ENCODE peak calls at places on chromosomes 13 and 19, in eight cellular contexts. Y is body of pancreas; O is DMS153; W is omental fat pad; D is stimulated activated CD4-positive, alpha-beta T cell treated with anti-CD3 and anti-CD28 coated beads, Interleukin-1b, Interleukin-23, amount 100 ng/mL, for 24 hours; F is NCI-H1417; Z is germinal center; L is KBM-7. G is an unnamed sample.

GRCh38 chr13:95540848-95541247 is 11.7 kb upstream of the CLDN10 start:
- DNase-seq in Y (peak; percentile 88), O (no peak), W (no peak), D (no peak), F (peak; percentile 66), Z (no peak), L (no peak), G (no peak)

GRCh38 chr13:50518791-50519201 is 324.7 kb downstream of the DLEU7 start:
- DNase-seq in Y (no peak), O (no peak), W (no peak), D (no peak), F (no peak), Z (no peak), L (no peak), G (no peak)

GRCh38 chr19:46520616-46521015 is 24.9 kb upstream of the PNMA8B start:
- DNase-seq in Y (no peak), O (no peak), W (no peak), D (no peak), F (no peak), Z (no peak), L (no peak), G (no peak)

GRCh38 chr13:98988782-98989181 is 10.9 kb upstream of the DOCK9 start:
- DNase-seq in Y (no peak), O (no peak), W (no peak), D (no peak), F (no peak), Z (no peak), L (no peak), G (no peak)

GRCh38 chr19:3031607-3031867 is 2.5 kb upstream of the TLE2 start:
- DNase-seq in Y (no peak), O (no peak), W (no peak), D (no peak), F (no peak), Z (no peak), L (no peak), G (no peak)

GRCh38 chr19:7670150-7670784 is 1.4 kb downstream of the RETN start:
- DNase-seq in Y (no peak), O (no peak), W (no peak), D (no peak), F (peak; percentile 42), Z (no peak), L (no peak), G (no peak)

GRCh38 chr19:18636183-18636968 is 452 bp upstream of the KLHL26 start:
- DNase-seq in Y (peak; percentile 98), O (peak; percentile 91), W (peak; percentile 99), D (peak; percentile 99), F (peak; percentile 96), Z (peak; percentile 98), L (peak; percentile 97), G (peak; percentile 98)

GRCh38 chr13:101523154-101523669 is 70.7 kb downstream of the ITGBL1 start:
- DNase-seq in Y (no peak), O (no peak), W (no peak), D (no peak), F (no peak), Z (no peak), L (no peak), G (no peak)

GRCh38 chr13:60326273-60326672 is 70.7 kb upstream of the TDRD3 start:
- DNase-seq in Y (no peak), O (no peak), W (no peak), D (no peak), F (no peak), Z (no peak), L (peak; percentile 29), G (no peak)

GRCh38 chr19:48997972-48998371 is 4.3 kb downstream of the RUVBL2 start:
- DNase-seq in Y (peak; percentile 32), O (no peak), W (no peak), D (peak; percentile 21), F (peak; percentile 27), Z (peak; percentile 27), L (peak; percentile 75), G (no peak)

GRCh38 chr13:97125051-97125809 is 96.9 kb upstream of the MBNL2 start:
- DNase-seq in Y (peak; percentile 28), O (peak; percentile 25), W (no peak), D (no peak), F (peak; percentile 96), Z (no peak), L (no peak), G (no peak)

GRCh38 chr13:33932765-33933406 is 114.9 kb downstream of the RFC3 start:
- DNase-seq in Y (no peak), O (no peak), W (no peak), D (no peak), F (no peak), Z (no peak), L (no peak), G (no peak)

GRCh38 chr13:99417821-99418662 is 83.2 kb upstream of the TM9SF2 start:
- DNase-seq in Y (no peak), O (no peak), W (no peak), D (no peak), F (no peak), Z (no peak), L (no peak), G (no peak)

GRCh38 chr19:14407889-14408640 is 11.1 kb downstream of the DDX39A start:
- DNase-seq in Y (no peak), O (no peak), W (no peak), D (no peak), F (no peak), Z (no peak), L (no peak), G (no peak)

GRCh38 chr13:107650081-107650701 is 565.1 kb downstream of the LIG4 start:
- DNase-seq in Y (peak; percentile 40), O (no peak), W (peak; percentile 27), D (no peak), F (no peak), Z (peak; percentile 2), L (peak; percentile 48), G (no peak)

GRCh38 chr19:10812196-10812595 is 23.8 kb downstream of the TMED1 start:
- DNase-seq in Y (no peak), O (no peak), W (no peak), D (no peak), F (no peak), Z (no peak), L (no peak), G (no peak)

GRCh38 chr13:93200626-93201025 is 26.0 kb upstream of the GPC6 start:
- DNase-seq in Y (no peak), O (no peak), W (no peak), D (no peak), F (no peak), Z (no peak), L (no peak), G (no peak)

GRCh38 chr19:41606215-41606837 is 20.5 kb downstream of the CEACAM4 start:
- DNase-seq in Y (no peak), O (no peak), W (no peak), D (no peak), F (no peak), Z (no peak), L (no peak), G (no peak)

G was measured in coronary artery.